ENCODE peak calls at places on chromosome 14, in four cellular contexts. C is fibroblast of pulmonary artery, A is psoas muscle, Z is K562. X is an unnamed sample.

GRCh38 chr14:58200480-58200841 is 512 bp downstream of the ACTR10 start:
- DNase-seq in Z (no peak), C (no peak), A (no peak), X (no peak)

GRCh38 chr14:45112886-45113772 is 21.2 kb downstream of the FKBP3 start:
- DNase-seq in C (peak), Z (no peak), A (no peak), X (peak)

GRCh38 chr14:95303552-95303951 is 16.2 kb downstream of the CLMN start:
- DNase-seq in Z (no peak), A (no peak), C (no peak), X (no peak)

GRCh38 chr14:77083082-77083481 is 15.0 kb upstream of the CIPC start:
- DNase-seq in Z (no peak), A (no peak), C (no peak), X (no peak)

GRCh38 chr14:32201816-32202467 is at the start of gene RNU6-7:
- DNase-seq in C (peak), A (peak), Z (no peak), X (peak)

GRCh38 chr14:23638414-23639047 is 2.4 kb downstream of the DHRS2 start:
- DNase-seq in Z (no peak), A (no peak), C (no peak), X (no peak)

GRCh38 chr14:79134346-79134745 is 964.2 kb downstream of the NRXN3 start:
- DNase-seq in C (no peak), A (no peak), Z (no peak), X (no peak)

GRCh38 chr14:54652188-54652889 is 85.4 kb downstream of the SAMD4A start:
- DNase-seq in A (peak), Z (no peak), C (peak), X (peak)

GRCh38 chr14:99321236-99321925 is 49.4 kb upstream of the BCL11B start:
- DNase-seq in C (no peak), A (no peak), Z (no peak), X (no peak)

GRCh38 chr14:73227812-73228781 is 9.2 kb upstream of the PAPLN start:
- DNase-seq in Z (no peak), A (peak), C (peak), X (peak)

GRCh38 chr14:59160492-59160891 is 28.0 kb upstream of the DAAM1 start:
- DNase-seq in C (no peak), Z (no peak), A (no peak), X (no peak)

GRCh38 chr14:56359245-56359644 is 220.4 kb upstream of the TMEM260 start:
- DNase-seq in A (no peak), C (peak), Z (no peak), X (peak)

GRCh38 chr14:83463500-83464098 is 1929.9 kb upstream of the SEL1L start:
- DNase-seq in Z (peak), A (no peak), C (peak), X (peak)

GRCh38 chr14:92105845-92106094 is 612 bp downstream of the ATXN3 start:
- DNase-seq in Z (no peak), C (peak), A (peak), X (peak)

GRCh38 chr14:63896278-63896720 is 43.5 kb downstream of the SYNE2 start:
- DNase-seq in A (peak), C (peak), Z (no peak), X (peak)

GRCh38 chr14:73680821-73681220 is 33.4 kb downstream of the PNMA1 start:
- DNase-seq in Z (no peak), C (no peak), A (no peak), X (no peak)

GRCh38 chr14:99958380-99958779 is 106.8 kb upstream of the EVL start:
- DNase-seq in A (no peak), Z (no peak), C (no peak), X (no peak)

GRCh38 chr14:76696361-76696760 is 64.9 kb upstream of the VASH1 start:
- DNase-seq in A (no peak), Z (no peak), C (no peak), X (no peak)

GRCh38 chr14:72711936-72712335 is 182.0 kb downstream of the DPF3 start:
- DNase-seq in Z (no peak), C (no peak), A (no peak), X (no peak)

GRCh38 chr14:68655961-68656360 is 136.9 kb downstream of the ZFP36L1 start:
- DNase-seq in C (no peak), A (no peak), Z (no peak), X (no peak)

GRCh38 chr14:68937790-68938514 is 41.1 kb downstream of the ACTN1 start:
- DNase-seq in Z (no peak), A (no peak), C (no peak), X (peak)

GRCh38 chr14:53273671-53274072 is 120.5 kb upstream of the DDHD1 start:
- DNase-seq in A (no peak), C (peak), Z (peak), X (peak)

GRCh38 chr14:69535230-69535848 is 39.3 kb downstream of the CCDC177 start:
- DNase-seq in C (peak), Z (peak), A (peak), X (peak)

GRCh38 chr14:94935901-94936300 is 166.0 kb upstream of the GSC start:
- DNase-seq in Z (no peak), C (no peak), A (no peak), X (no peak)

GRCh38 chr14:33010495-33010894 is 71.8 kb downstream of the NPAS3 start:
- DNase-seq in Z (no peak), A (no peak), C (no peak), X (no peak)

GRCh38 chr14:29475641-29476040 is 452.0 kb downstream of the PRKD1 start:
- DNase-seq in Z (no peak), A (no peak), C (no peak), X (peak)

GRCh38 chr14:50533314-50533705 is 941 bp upstream of the MAP4K5 start:
- DNase-seq in A (no peak), Z (no peak), C (no peak), X (peak)

GRCh38 chr14:62079035-62079434 is 316.8 kb downstream of the SNAPC1 start:
- DNase-seq in Z (no peak), C (no peak), A (no peak), X (no peak)

GRCh38 chr14:62076368-62076767 is 314.1 kb downstream of the SNAPC1 start:
- DNase-seq in Z (no peak), A (no peak), C (no peak), X (no peak)

GRCh38 chr14:62076825-62077660 is 314.8 kb downstream of the SNAPC1 start:
- DNase-seq in Z (no peak), A (no peak), C (no peak), X (no peak)

GRCh38 chr14:62081012-62081612 is 318.9 kb downstream of the SNAPC1 start:
- DNase-seq in A (no peak), Z (no peak), C (no peak), X (no peak)

DNA sequence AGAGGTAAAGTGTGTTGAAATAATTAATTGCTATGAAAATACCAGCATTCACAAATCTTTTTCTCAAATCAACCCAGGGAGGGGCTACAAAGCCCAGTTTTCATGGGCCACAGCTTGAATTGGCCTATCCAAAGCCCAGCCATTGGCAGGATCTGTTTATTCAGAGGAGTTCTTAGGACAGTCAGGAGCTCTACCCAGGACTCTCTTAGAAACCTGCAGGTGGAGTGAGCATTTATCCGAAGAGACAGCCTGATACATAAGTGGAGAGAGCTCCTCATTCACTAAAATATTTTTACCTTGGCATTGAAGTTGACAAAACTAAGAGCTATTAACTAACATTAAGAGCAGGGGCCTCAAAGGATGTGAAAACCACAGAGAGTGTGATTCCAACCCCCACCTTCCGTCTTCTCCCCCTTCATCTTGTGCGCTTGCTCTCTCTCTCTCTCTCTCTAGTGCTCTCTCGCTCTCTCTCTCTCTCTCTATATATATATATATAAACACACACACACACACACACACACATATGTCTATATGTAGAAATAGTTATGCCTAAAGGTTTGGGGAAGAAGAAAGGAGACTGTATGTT is 315.5 kb downstream of the SNAPC1 start:
- DNase-seq in C (no peak), A (no peak), Z (no peak), X (no peak)
- H3K4me3 ChIP-seq in C (no peak), A (no peak), Z (no peak), X (no peak)

GRCh38 chr14:64953310-64953654 is 10.7 kb upstream of the GPX2 start:
- DNase-seq in A (no peak), Z (no peak), C (no peak), X (no peak)
- TF ChIP-seq CTCF in A (no peak), Z (no peak), C (no peak), X (no peak)

DNA sequence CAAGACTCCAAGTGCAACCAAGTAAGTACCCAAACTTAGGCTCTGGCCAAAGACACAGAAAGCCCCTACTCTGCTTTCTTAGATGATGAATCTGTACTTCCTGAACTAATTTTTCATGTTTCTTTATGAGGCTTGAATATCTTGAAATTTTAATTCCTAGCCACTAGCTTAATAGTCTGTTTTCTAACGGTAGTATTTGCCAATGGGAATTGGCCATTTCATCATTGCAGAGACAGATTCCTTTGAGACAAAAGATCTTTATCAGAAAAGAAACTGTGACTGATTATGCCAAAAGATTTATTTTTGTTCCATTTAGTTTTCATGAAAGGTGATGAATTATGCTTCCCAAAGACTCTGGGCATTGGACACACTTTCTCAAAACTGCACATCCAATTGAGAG is 48.7 kb downstream of the DAD1 start:
- DNase-seq in A (no peak), C (no peak), Z (no peak), X (no peak)
- H3K4me3 ChIP-seq in A (no peak), C (no peak), Z (no peak), X (no peak)

GRCh38 chr14:102977475-102977874 is 55.0 kb downstream of the AMN start:
- DNase-seq in Z (no peak), A (no peak), C (no peak), X (no peak)

GRCh38 chr14:102979406-102979805 is 56.9 kb downstream of the AMN start:
- DNase-seq in C (no peak), A (no peak), Z (no peak), X (no peak)

GRCh38 chr14:102973706-102974280 is 51.3 kb downstream of the AMN start:
- DNase-seq in C (no peak), Z (no peak), A (no peak), X (no peak)

GRCh38 chr14:102971836-102972606 is 49.6 kb downstream of the AMN start:
- DNase-seq in Z (no peak), A (no peak), C (no peak), X (no peak)

DNA sequence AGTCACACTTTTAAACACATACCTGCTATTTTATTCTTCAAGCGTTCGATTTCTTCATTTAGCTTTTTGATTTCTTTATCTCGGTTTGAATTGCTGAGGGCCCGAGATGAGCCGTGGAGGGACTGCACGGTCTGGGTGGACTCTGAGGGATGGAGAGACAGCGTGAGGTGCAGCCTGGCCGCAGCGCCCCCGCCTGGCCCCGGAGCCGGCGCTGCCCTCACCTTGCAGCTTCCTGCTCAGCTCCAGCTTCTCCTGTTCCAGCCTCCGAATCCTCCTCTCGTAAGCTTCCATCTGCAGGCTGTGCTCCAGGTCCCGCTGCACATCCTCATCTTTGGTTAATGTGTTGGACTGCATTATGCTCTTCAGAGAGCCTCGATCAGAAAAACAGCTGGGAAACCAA is 53.2 kb downstream of the AMN start:
- DNase-seq in Z (peak), A (no peak), C (no peak), X (no peak)
- TF ChIP-seq CTCF in Z (peak), A (no peak), C (no peak), X (no peak)

DNA sequence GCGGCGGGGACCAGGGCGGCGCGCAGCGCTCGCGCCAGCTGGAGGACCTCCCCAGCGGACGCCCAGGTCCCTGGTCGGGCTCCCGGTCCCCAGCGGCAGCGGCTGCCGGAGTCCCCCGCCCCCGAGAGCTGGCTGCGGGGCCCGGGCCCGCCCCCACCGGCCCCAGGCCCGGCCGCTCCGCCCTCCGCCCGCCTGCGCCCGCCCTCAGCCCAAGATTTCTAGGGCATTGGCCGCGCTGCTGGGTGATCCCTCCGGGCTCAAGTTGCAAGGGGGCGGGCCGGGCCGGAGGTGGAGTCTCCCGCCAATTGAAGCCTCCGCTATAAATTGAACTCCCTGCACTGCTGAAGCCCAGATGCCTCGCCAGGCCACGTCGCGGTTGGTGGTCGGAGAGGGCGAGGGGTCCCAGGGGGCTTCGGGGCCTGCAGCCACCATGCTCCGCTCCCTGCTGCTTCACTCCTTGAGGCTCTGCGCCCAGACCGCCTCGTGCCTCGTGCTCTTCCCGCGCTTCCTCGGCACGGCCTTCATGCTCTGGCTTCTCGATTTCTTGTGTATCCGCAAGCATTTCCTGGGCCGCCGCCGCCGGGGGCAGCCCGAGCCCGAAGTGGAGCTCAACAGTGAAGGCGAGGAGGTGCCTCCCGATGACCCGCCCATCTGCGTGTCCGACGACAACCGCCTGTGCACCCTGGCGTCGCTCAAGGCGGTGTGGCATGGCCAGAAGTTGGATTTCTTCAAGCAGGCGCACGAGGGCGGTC is at the start of gene DIO3:
- DNase-seq in Z (no peak), C (no peak), A (peak), X (peak)
- H3K4me3 ChIP-seq in Z (no peak), C (no peak), A (no peak), X (no peak)

GRCh38 chr14:35964736-35965135 is 138.6 kb downstream of the BRMS1L start:
- DNase-seq in A (no peak), Z (no peak), C (no peak), X (no peak)

GRCh38 chr14:35956376-35957000 is 130.3 kb downstream of the BRMS1L start:
- DNase-seq in Z (no peak), A (no peak), C (no peak), X (no peak)

GRCh38 chr14:35961697-35962274 is 135.6 kb downstream of the BRMS1L start:
- DNase-seq in Z (no peak), A (no peak), C (no peak), X (no peak)

GRCh38 chr14:35963209-35963608 is 137.1 kb downstream of the BRMS1L start:
- DNase-seq in A (no peak), C (no peak), Z (peak), X (no peak)

DNA sequence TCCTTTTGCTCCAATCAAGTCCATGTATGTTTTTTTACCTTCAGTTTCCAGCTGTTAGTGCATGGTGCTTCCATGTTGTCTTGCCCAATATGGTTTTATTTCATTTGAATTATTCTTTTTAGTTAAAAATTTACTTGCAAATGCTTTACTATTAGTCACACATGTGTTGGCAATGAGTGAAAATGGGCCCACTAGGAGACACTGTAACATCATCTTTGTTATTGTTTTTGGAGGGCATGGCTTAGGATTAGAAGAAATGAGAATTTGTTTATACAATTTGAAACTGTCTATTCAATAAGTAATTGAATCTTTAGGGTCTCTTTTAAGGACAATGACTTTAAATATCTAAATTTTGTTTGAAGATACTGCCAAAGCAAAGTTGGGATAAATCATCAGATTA is 133.7 kb downstream of the BRMS1L start:
- DNase-seq in Z (no peak), C (no peak), A (no peak), X (no peak)
- TF ChIP-seq CTCF in Z (no peak), C (no peak), A (no peak), X (no peak)

GRCh38 chr14:61335049-61335448 is 13.7 kb downstream of the PRKCH start:
- DNase-seq in A (no peak), Z (no peak), C (no peak), X (no peak)

GRCh38 chr14:61337893-61338292 is 16.5 kb downstream of the PRKCH start:
- DNase-seq in Z (no peak), A (no peak), C (no peak), X (no peak)

GRCh38 chr14:61341275-61342210 is 20.2 kb downstream of the PRKCH start:
- DNase-seq in C (no peak), A (no peak), Z (no peak), X (no peak)

GRCh38 chr14:61335876-61336275 is 14.5 kb downstream of the PRKCH start:
- DNase-seq in Z (no peak), C (no peak), A (no peak), X (no peak)

DNA sequence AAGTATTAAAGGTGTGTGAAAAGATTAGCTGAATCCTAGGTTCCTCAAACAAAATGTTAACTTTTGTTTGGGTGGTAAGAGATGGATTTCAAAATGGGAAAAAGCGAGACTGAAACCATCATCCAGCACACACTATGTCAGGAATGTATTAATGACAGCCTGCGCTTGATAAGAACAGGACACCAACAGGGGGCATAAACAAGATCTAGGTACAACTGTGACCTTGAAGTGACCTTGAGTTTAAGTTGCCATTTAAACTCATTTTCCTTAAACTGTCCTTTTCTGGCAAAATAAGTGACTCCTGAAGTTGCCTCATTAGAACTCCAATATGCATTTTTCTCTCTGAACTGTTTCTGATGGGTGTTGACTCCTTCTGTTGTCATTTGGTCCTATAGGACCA is 17.1 kb downstream of the PRKCH start:
- DNase-seq in Z (no peak), A (no peak), C (no peak), X (no peak)
- H3K4me3 ChIP-seq in Z (no peak), A (no peak), C (no peak), X (no peak)

DNA sequence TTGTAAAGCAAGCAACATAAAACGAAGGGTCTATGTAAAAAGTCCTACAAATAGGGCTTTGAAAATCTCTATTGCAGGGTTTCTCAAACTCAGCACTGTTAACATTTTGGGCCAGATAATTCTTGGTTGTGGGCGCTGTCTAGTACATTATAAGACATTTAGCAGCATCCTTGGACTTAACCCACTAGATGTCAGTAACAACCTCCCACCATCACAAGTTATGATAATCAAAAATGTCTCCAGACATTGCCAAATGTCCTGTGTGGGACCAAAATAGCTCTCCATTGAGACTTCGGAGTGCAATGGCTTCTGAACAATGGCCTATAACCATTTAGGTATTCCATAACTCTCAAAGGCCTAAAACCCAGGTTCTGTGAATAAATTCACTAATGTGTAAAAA is 22.9 kb upstream of the DHRS7 start:
- DNase-seq in Z (no peak), A (no peak), C (peak), X (no peak)
- TF ChIP-seq CTCF in Z (peak), A (no peak), C (peak), X (peak)

DNA sequence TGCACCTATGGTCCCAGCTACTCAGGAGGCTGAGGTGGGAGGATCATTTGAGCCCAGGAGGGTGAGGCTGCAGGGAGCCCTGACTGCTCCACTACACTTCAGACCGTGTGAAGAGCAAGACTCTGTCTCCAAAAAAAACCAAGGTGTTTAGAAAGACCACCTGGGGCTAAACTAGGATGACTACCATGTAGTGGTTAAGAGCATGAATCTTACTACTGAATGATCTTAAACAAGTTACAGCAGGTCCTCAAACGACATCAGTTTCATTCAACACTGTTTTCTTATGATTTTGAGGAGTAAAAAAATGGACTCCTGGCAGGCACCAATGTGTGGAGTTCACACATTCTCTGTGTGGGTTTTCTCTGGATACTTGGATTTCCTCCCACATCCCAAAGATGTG is 14.0 kb downstream of the AREL1 start:
- DNase-seq in A (no peak), Z (no peak), C (no peak), X (no peak)
- H3K4me3 ChIP-seq in A (no peak), Z (no peak), C (no peak), X (no peak)

X was measured in fibroblast of villous mesenchyme.